ENCODE peak calls at places on chromosomes 5 and 9, in four cellular contexts. Q is GM12878, M is K562, A is HepG2. G is an unnamed sample. For H3K27me3, the result is how much of the 10 kb centered on the place peaks cover.

GRCh38 chr5:149143470-149143869 is 2.2 kb downstream of the ABLIM3 start:
- DNase-seq in M (no peak), A (no peak), Q (no peak), G (no peak)

GRCh38 chr9:6247266-6247665 is 31.7 kb downstream of the IL33 start:
- DNase-seq in A (no peak), M (no peak), Q (no peak), G (no peak)

GRCh38 chr9:105063665-105064247 is 135.8 kb upstream of the ABCA1 start:
- DNase-seq in A (peak), M (no peak), Q (no peak), G (no peak)

GRCh38 chr9:124220551-124221451 is 36.9 kb upstream of the NEK6 start:
- DNase-seq in A (peak), Q (no peak), M (no peak), G (peak)

GRCh38 chr9:126793686-126794417 is 11.0 kb upstream of the ZBTB43 start:
- DNase-seq in A (no peak), M (no peak), Q (no peak), G (no peak)

GRCh38 chr5:88550736-88551135 is 282.1 kb upstream of the TMEM161B start:
- DNase-seq in A (no peak), M (no peak), Q (no peak), G (no peak)

GRCh38 chr5:57386958-57387357 is 95.7 kb downstream of the ACTBL2 start:
- DNase-seq in A (no peak), M (no peak), Q (no peak), G (no peak)

GRCh38 chr5:143431789-143432188 is 28.3 kb upstream of the NR3C1 start:
- DNase-seq in Q (no peak), A (no peak), M (no peak), G (no peak)

GRCh38 chr5:141135030-141135717 is at the start of gene PCDHB5:
- DNase-seq in Q (no peak), A (no peak), M (peak), G (no peak)

GRCh38 chr5:126228934-126229333 is 194.3 kb upstream of the GRAMD2B start:
- DNase-seq in M (no peak), A (no peak), Q (no peak), G (no peak)

GRCh38 chr9:129879991-129880653 is 44.9 kb downstream of the USP20 start:
- DNase-seq in Q (no peak), A (no peak), M (no peak), G (no peak)

GRCh38 chr5:176735383-176736265 is 74.7 kb upstream of the UNC5A start:
- DNase-seq in Q (no peak), A (no peak), M (no peak), G (peak)

GRCh38 chr5:10666531-10667305 is 94.3 kb downstream of the DAP start:
- DNase-seq in M (no peak), A (peak), Q (no peak), G (no peak)

GRCh38 chr5:133944263-133945230 is 23.9 kb downstream of the C5orf15 start:
- DNase-seq in M (peak), Q (no peak), A (peak), G (peak)

GRCh38 chr9:117437283-117437682 is 22.4 kb upstream of the ASTN2 start:
- DNase-seq in M (no peak), A (no peak), Q (no peak), G (no peak)

GRCh38 chr5:32710859-32711692 is at the start of gene NPR3:
- DNase-seq in A (no peak), Q (no peak), M (no peak), G (peak)

GRCh38 chr9:123687246-123687721 is 242.6 kb downstream of the DENND1A start:
- DNase-seq in Q (no peak), M (no peak), A (peak), G (no peak)

GRCh38 chr5:172454355-172455086 is at the start of gene SH3PXD2B:
- DNase-seq in A (peak), M (peak), Q (no peak), G (peak)

GRCh38 chr9:5402217-5402616 is 35.5 kb downstream of the PLGRKT start:
- DNase-seq in Q (no peak), A (no peak), M (no peak), G (no peak)

GRCh38 chr5:163453705-163454104 is 6.2 kb downstream of the NUDCD2 start:
- DNase-seq in M (no peak), A (no peak), Q (no peak), G (no peak)

GRCh38 chr5:76404694-76405306 is 1.7 kb downstream of the IQGAP2 start:
- DNase-seq in Q (no peak), M (peak), A (no peak), G (no peak)

GRCh38 chr5:125928663-125929062 is 494.5 kb upstream of the GRAMD2B start:
- DNase-seq in M (no peak), Q (peak), A (no peak), G (no peak)

GRCh38 chr9:75996726-75997125 is 106.3 kb downstream of the PCSK5 start:
- DNase-seq in M (no peak), Q (no peak), A (peak), G (no peak)

GRCh38 chr9:136533775-136534157 is 12.1 kb downstream of the NOTCH1 start:
- DNase-seq in A (no peak), Q (no peak), M (no peak), G (no peak)

GRCh38 chr9:73023025-73023541 is 70.2 kb upstream of the ALDH1A1 start:
- DNase-seq in Q (peak), M (no peak), A (peak), G (peak)

GRCh38 chr5:80055491-80056170 is 20.5 kb downstream of the THBS4 start:
- DNase-seq in Q (no peak), A (no peak), M (no peak), G (no peak)

GRCh38 chr9:87796232-87796631 is 70.3 kb downstream of the CTSL start:
- DNase-seq in M (no peak), Q (no peak), A (no peak), G (no peak)

GRCh38 chr9:87787735-87788134 is 61.8 kb downstream of the CTSL start:
- DNase-seq in Q (no peak), A (no peak), M (peak), G (no peak)

GRCh38 chr9:87793292-87793691 is 67.4 kb downstream of the CTSL start:
- DNase-seq in M (peak), A (peak), Q (no peak), G (no peak)

GRCh38 chr9:87795178-87795577 is 69.3 kb downstream of the CTSL start:
- DNase-seq in A (no peak), M (no peak), Q (no peak), G (no peak)

GRCh38 chr9:87792831-87793288 is 66.9 kb downstream of the CTSL start:
- DNase-seq in M (peak), Q (peak), A (peak), G (no peak)
- TF ChIP-seq NFIC in M (no peak), Q (no peak), A (no peak), G (no peak)

GRCh38 chr9:135267410-135267809 is 179.9 kb downstream of the OLFM1 start:
- DNase-seq in A (peak), Q (no peak), M (no peak), G (no peak)
- H3K27me3 ChIP-seq in A (under half), Q (under half), M (half or more), G (under half)

DNA sequence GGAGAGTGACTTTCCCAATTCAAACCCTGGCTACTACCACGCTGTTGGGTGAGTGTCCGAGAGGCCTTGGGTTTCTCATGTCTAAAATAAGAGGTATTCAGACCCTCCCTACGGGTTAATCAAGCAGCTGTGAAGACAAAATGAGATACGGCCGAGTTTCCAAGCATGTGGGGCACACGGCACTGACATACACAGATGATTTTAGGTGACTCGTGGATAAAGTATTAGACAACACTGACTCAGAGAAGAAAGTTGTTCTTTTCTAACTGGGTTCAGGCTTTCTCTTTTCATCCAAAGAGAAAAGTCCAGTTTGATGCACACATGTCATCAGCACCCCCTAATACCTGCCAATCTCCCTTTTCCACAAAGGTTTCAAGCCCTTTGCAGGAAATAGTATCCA is 15.6 kb downstream of the FOXI1 start:
- DNase-seq in M (no peak), Q (no peak), A (no peak), G (no peak)
- H3K4me2 ChIP-seq in M (no peak), Q (no peak), A (no peak), G (no peak)

DNA sequence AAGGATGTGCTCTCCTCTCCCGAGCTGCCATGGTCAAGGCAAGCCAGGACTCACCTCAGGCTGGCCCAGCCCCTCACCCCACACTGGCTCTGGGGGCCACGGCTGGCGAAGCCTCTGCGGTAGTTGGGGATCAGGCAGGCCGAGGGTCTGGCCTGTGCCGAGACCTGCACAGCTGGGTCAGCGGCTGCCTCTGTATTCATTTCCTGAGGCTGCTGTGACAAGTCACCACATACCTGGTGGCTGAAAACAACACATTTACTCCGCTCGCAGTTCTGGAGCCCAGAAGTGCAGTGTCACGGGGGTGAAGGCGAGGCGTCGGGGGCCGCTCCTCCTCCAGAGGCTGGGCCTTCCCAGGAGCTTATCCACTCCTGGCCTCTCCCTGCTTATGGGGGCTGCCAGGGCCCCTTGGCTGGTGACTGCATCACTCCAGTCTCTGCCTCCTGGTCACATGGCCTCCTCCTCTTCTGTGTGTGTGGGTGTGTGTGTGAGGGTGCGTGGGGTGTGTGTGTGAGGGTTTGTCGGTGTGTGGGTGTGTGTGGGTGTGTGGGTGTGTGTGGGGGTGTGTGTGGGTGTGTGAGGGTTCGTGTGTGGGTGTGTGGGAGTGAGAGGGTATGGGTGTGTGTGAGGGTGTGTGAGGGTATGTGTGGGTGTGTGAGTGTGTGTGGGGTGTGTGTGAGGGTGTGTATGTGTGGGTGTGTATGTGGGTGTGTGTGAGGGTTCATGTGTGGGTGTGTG is 3.2 kb upstream of the SCGB3A1 start:
- DNase-seq in M (peak), A (no peak), Q (no peak), G (peak)
- TF ChIP-seq NFIC in M (no peak), A (no peak), Q (no peak), G (no peak)

DNA sequence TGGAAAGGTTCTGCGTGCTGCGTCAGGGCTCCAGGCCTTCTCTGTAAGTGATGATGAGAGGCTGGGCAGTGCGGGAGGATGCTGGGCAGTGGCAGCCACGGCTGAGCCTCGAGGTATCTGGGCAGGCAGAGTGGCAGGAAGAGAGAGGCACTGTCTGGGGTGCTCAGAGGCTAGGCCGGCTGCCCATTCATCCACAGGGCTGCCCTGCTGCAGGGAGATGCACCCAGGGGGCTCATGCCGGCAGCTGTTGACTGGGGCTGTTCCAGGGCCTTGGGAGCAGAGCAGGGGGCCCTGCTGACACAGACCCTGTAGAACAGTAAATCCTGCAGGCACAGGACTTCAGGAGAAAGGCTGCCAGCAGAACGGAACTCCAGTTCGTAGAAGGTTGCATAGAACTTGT is 88.8 kb downstream of the BOD1 start:
- DNase-seq in M (no peak), Q (no peak), A (no peak), G (no peak)
- H3K27me3 ChIP-seq in M (under half), Q (under half), A (under half), G (under half)

GRCh38 chr5:111472579-111472978 is 39.8 kb downstream of the STARD4 start:
- DNase-seq in Q (no peak), M (no peak), A (no peak), G (peak)
- H3K4me2 ChIP-seq in Q (no peak), M (no peak), A (no peak), G (no peak)